ENCODE peak calls at places on chromosomes 5 and 9, in ten cellular contexts. S is NCI-H1092; Z is HFF-Myc; R is suprapubic skin; U is activated CD8-positive, alpha-beta memory T cell treated with anti-CD3 and anti-CD28 coated beads, Interleukin-2, amount 50 U/mL, for 48 hours; A is pancreas; G is activated effector memory CD4-positive, alpha-beta T cell treated with anti-CD3 and anti-CD28 coated beads, Interleukin-2, amount 50 U/mL, for 16 hours; L is H9; M is GM20000; H is BJ. I is an unnamed sample.

GRCh38 chr9:87250205-87250604 is 247.5 kb upstream of the DAPK1 start:
- DNase-seq in M (no peak), R (no peak), S (no peak), A (no peak), L (no peak), U (no peak), H (no peak), Z (no peak), G (no peak), I (no peak)

GRCh38 chr5:2022436-2022835 is 139.7 kb upstream of the IRX4 start:
- DNase-seq in G (no peak), H (no peak), S (no peak), A (no peak), L (no peak), U (no peak), M (no peak), R (no peak), Z (no peak), I (peak)

GRCh38 chr9:34380034-34380510 is 3.4 kb upstream of the MYORG start:
- DNase-seq in L (peak), M (no peak), A (no peak), R (no peak), H (no peak), G (no peak), Z (no peak), U (peak), S (peak), I (peak)

GRCh38 chr5:172640139-172640538 is 924 bp upstream of the NEURL1B start:
- DNase-seq in G (no peak), M (no peak), R (no peak), L (no peak), U (no peak), A (no peak), H (no peak), Z (no peak), S (no peak), I (no peak)

GRCh38 chr5:176656467-176656990 is 9.2 kb downstream of the TSPAN17 start:
- DNase-seq in G (no peak), A (no peak), Z (no peak), M (no peak), L (no peak), S (no peak), H (no peak), U (no peak), R (no peak), I (no peak)

GRCh38 chr5:159581502-159582249 is 251.4 kb upstream of the IL12B start:
- DNase-seq in G (no peak), A (peak), S (peak), R (no peak), H (no peak), L (no peak), M (no peak), Z (peak), U (no peak), I (no peak)

GRCh38 chr9:128910906-128911305 is 9.9 kb upstream of the PHYHD1 start:
- DNase-seq in Z (no peak), M (no peak), R (no peak), U (no peak), G (no peak), S (no peak), H (no peak), A (no peak), L (no peak), I (no peak)

GRCh38 chr5:154288145-154288544 is 97.6 kb downstream of the GALNT10 start:
- DNase-seq in H (no peak), A (peak), U (no peak), S (no peak), L (no peak), M (no peak), R (no peak), G (no peak), Z (no peak), I (no peak)

GRCh38 chr5:23169660-23170416 is 316.7 kb upstream of the CDH12 start:
- DNase-seq in H (no peak), U (no peak), S (no peak), R (no peak), Z (no peak), G (no peak), A (no peak), M (no peak), L (peak), I (no peak)

GRCh38 chr5:78405820-78406750 is 45.7 kb downstream of the SCAMP1 start:
- DNase-seq in A (no peak), M (peak), U (no peak), Z (no peak), G (no peak), R (no peak), L (no peak), H (no peak), S (no peak), I (no peak)

GRCh38 chr9:87148391-87149237 is 201.3 kb upstream of the GAS1 start:
- DNase-seq in G (no peak), L (peak), A (peak), S (no peak), R (peak), U (no peak), M (no peak), Z (peak), H (peak), I (peak)

GRCh38 chr9:33446507-33447403 is 638 bp downstream of the AQP3 start:
- DNase-seq in H (no peak), U (peak), M (peak), R (no peak), G (peak), A (peak), S (no peak), L (no peak), Z (no peak), I (peak)

GRCh38 chr5:99865159-99865558 is 670.0 kb upstream of the FAM174A start:
- DNase-seq in S (no peak), A (no peak), Z (no peak), H (no peak), M (no peak), R (no peak), L (no peak), U (no peak), G (no peak), I (no peak)

GRCh38 chr5:62376064-62376463 is 27.6 kb downstream of the DIMT1 start:
- DNase-seq in U (no peak), Z (no peak), G (no peak), A (no peak), M (no peak), L (no peak), H (no peak), S (no peak), R (no peak), I (no peak)

GRCh38 chr9:100848731-100849130 is 179.8 kb upstream of the PLPPR1 start:
- DNase-seq in A (no peak), Z (no peak), H (no peak), R (no peak), U (no peak), L (no peak), G (no peak), M (no peak), S (no peak), I (no peak)

GRCh38 chr9:16912197-16912596 is 41.7 kb upstream of the BNC2 start:
- DNase-seq in S (no peak), M (no peak), A (no peak), U (no peak), Z (no peak), L (no peak), G (no peak), R (no peak), H (no peak), I (no peak)

GRCh38 chr9:114180701-114181582 is 25.6 kb downstream of the COL27A1 start:
- DNase-seq in U (no peak), L (no peak), S (no peak), Z (peak), A (no peak), R (no peak), M (no peak), G (no peak), H (no peak), I (no peak)

GRCh38 chr5:127550652-127551409 is 33.4 kb downstream of the PRRC1 start:
- DNase-seq in R (no peak), U (no peak), L (no peak), M (no peak), S (no peak), A (no peak), G (no peak), Z (no peak), H (no peak), I (no peak)

GRCh38 chr9:30197954-30198353 is 2186.5 kb upstream of the ACO1 start:
- DNase-seq in A (no peak), L (no peak), H (no peak), G (no peak), S (peak), Z (no peak), M (no peak), U (no peak), R (no peak), I (no peak)

GRCh38 chr5:125696762-125697161 is 726.4 kb upstream of the GRAMD2B start:
- DNase-seq in Z (peak), L (no peak), R (no peak), H (peak), M (no peak), A (no peak), U (no peak), G (no peak), S (no peak), I (no peak)

GRCh38 chr5:127518319-127518621 is 830 bp downstream of the PRRC1 start:
- DNase-seq in G (no peak), R (no peak), U (no peak), Z (peak), L (no peak), H (peak), A (no peak), S (no peak), M (peak), I (no peak)

GRCh38 chr9:35714123-35714522 is 17.9 kb downstream of the TLN1 start:
- DNase-seq in S (no peak), H (no peak), A (no peak), Z (no peak), M (no peak), L (no peak), G (no peak), U (no peak), R (no peak), I (no peak)

GRCh38 chr5:13976867-13977479 is 32.5 kb upstream of the DNAH5 start:
- DNase-seq in S (no peak), U (no peak), R (no peak), M (no peak), A (no peak), Z (peak), G (no peak), L (no peak), H (no peak), I (no peak)

GRCh38 chr9:95132406-95133350 is 184.8 kb downstream of the FANCC start:
- DNase-seq in U (no peak), S (no peak), Z (no peak), R (no peak), M (no peak), A (no peak), L (no peak), H (no peak), G (no peak), I (no peak)

GRCh38 chr9:13380903-13381302 is 101.4 kb upstream of the MPDZ start:
- DNase-seq in U (no peak), R (no peak), Z (no peak), M (no peak), H (no peak), L (no peak), S (no peak), G (no peak), A (peak), I (no peak)

GRCh38 chr9:114372971-114373591 is 14.7 kb downstream of the AKNA start:
- DNase-seq in M (peak), A (no peak), R (no peak), G (peak), Z (no peak), H (no peak), S (no peak), L (no peak), U (peak), I (no peak)

GRCh38 chr9:86594724-86595123 is 240.5 kb upstream of the TUT7 start:
- DNase-seq in A (no peak), L (no peak), R (no peak), M (no peak), U (no peak), G (no peak), S (no peak), H (no peak), Z (no peak), I (no peak)

GRCh38 chr5:152572812-152573211 is 167.7 kb upstream of the NMUR2 start:
- DNase-seq in M (no peak), U (no peak), H (no peak), Z (no peak), A (no peak), G (no peak), R (no peak), L (no peak), S (no peak), I (no peak)

GRCh38 chr9:135864447-135865049 is 42.8 kb downstream of the CAMSAP1 start:
- DNase-seq in S (peak), Z (no peak), R (no peak), H (no peak), M (peak), G (peak), A (peak), U (peak), L (peak), I (no peak)

GRCh38 chr9:105329729-105330082 is 85.3 kb downstream of the SLC44A1 start:
- DNase-seq in L (no peak), G (no peak), R (no peak), Z (no peak), U (no peak), H (no peak), M (no peak), S (no peak), A (no peak), I (no peak)